ENCODE peak calls at places on chromosomes 5 and 9, in nine cellular contexts. V, O, A, J, B, N, R, W and S are unnamed samples. For H3K4me1, the result is how much of the 10 kb centered on the place peaks cover.

GRCh38 chr5:24225051-24225450 is 419.7 kb downstream of the CDH10 start:
- DNase-seq in V (no peak), O (no peak), A (no peak), J (no peak), B (no peak), N (no peak), R (no peak), W (no peak), S (no peak)

GRCh38 chr5:13660072-13660471 is 284.4 kb downstream of the DNAH5 start:
- DNase-seq in V (no peak), O (no peak), A (no peak), J (no peak), B (no peak), N (no peak), R (no peak), W (no peak), S (no peak)

GRCh38 chr9:89574309-89574708 is 30.5 kb upstream of the GADD45G start:
- DNase-seq in V (no peak), O (no peak), A (no peak), J (peak), B (no peak), N (no peak), R (no peak), W (no peak), S (no peak)

GRCh38 chr9:112224401-112225289 is 49.5 kb upstream of the SUSD1 start:
- DNase-seq in V (no peak), O (no peak), A (no peak), J (no peak), B (no peak), N (no peak), R (no peak), W (no peak), S (no peak)

GRCh38 chr5:32996336-32996735 is 285.2 kb downstream of the NPR3 start:
- DNase-seq in V (no peak), O (no peak), A (no peak), J (no peak), B (no peak), N (no peak), R (no peak), W (no peak), S (no peak)

GRCh38 chr9:6780690-6781089 is 22.9 kb downstream of the KDM4C start:
- DNase-seq in V (no peak), O (no peak), A (no peak), J (no peak), B (no peak), N (no peak), R (no peak), W (no peak), S (no peak)

GRCh38 chr5:27854243-27854852 is 816.0 kb upstream of the CDH9 start:
- DNase-seq in V (no peak), O (no peak), A (no peak), J (no peak), B (no peak), N (no peak), R (no peak), W (no peak), S (no peak)

GRCh38 chr5:83866191-83866590 is 145.5 kb upstream of the HAPLN1 start:
- DNase-seq in V (no peak), O (no peak), A (no peak), J (no peak), B (no peak), N (no peak), R (no peak), W (no peak), S (no peak)

GRCh38 chr9:111456536-111456935 is 27.6 kb downstream of the ECPAS start:
- DNase-seq in V (no peak), O (no peak), A (no peak), J (no peak), B (no peak), N (no peak), R (no peak), W (no peak), S (no peak)

GRCh38 chr5:127375124-127375523 is 84.5 kb downstream of the MEGF10 start:
- DNase-seq in V (no peak), O (no peak), A (no peak), J (no peak), B (no peak), N (no peak), R (no peak), W (no peak), S (no peak)

GRCh38 chr5:181243521-181244307 is at the start of gene RACK1:
- DNase-seq in V (peak), O (peak), A (peak), J (peak), B (peak), N (peak), R (peak), W (peak), S (peak)

GRCh38 chr5:143985832-143986485 is 174.0 kb downstream of the HMHB1 start:
- DNase-seq in V (no peak), O (no peak), A (no peak), J (no peak), B (no peak), N (no peak), R (no peak), W (no peak), S (no peak)

GRCh38 chr9:134558124-134558805 is 83.3 kb upstream of the COL5A1 start:
- DNase-seq in V (no peak), O (peak), A (no peak), J (no peak), B (no peak), N (peak), R (peak), W (no peak), S (peak)

GRCh38 chr9:69215774-69216482 is 41.9 kb downstream of the TJP2 start:
- DNase-seq in V (no peak), O (no peak), A (peak), J (no peak), B (no peak), N (no peak), R (no peak), W (no peak), S (no peak)

GRCh38 chr5:121273818-121274433 is 577.8 kb upstream of the FTMT start:
- DNase-seq in V (peak), O (no peak), A (no peak), J (no peak), B (no peak), N (no peak), R (no peak), W (no peak), S (no peak)

GRCh38 chr5:132378580-132378979 is 9.1 kb downstream of the SLC22A5 start:
- DNase-seq in V (no peak), O (no peak), A (no peak), J (no peak), B (no peak), N (no peak), R (no peak), W (no peak), S (no peak)

GRCh38 chr5:150763023-150763793 is 4.4 kb upstream of the DCTN4 start:
- DNase-seq in V (no peak), O (no peak), A (peak), J (peak), B (peak), N (no peak), R (peak), W (peak), S (no peak)

GRCh38 chr5:134113572-134113907 is 941 bp upstream of the TCF7 start:
- DNase-seq in V (no peak), O (no peak), A (no peak), J (no peak), B (no peak), N (no peak), R (no peak), W (no peak), S (no peak)

GRCh38 chr9:87193925-87194380 is 246.6 kb upstream of the GAS1 start:
- DNase-seq in V (no peak), O (no peak), A (no peak), J (no peak), B (no peak), N (no peak), R (no peak), W (no peak), S (no peak)

GRCh38 chr9:97501177-97501971 is at the start of gene TMOD1:
- DNase-seq in V (no peak), O (peak), A (peak), J (no peak), B (peak), N (peak), R (peak), W (peak), S (peak)

GRCh38 chr5:146447734-146448380 is 724 bp downstream of the TCERG1 start:
- DNase-seq in V (no peak), O (no peak), A (peak), J (no peak), B (no peak), N (no peak), R (no peak), W (no peak), S (no peak)

GRCh38 chr5:392431-392988 is 50.5 kb upstream of the EXOC3 start:
- DNase-seq in V (no peak), O (peak), A (no peak), J (peak), B (no peak), N (peak), R (no peak), W (no peak), S (no peak)

GRCh38 chr9:127586537-127586936 is 25.5 kb upstream of the STXBP1 start:
- DNase-seq in V (no peak), O (peak), A (peak), J (peak), B (peak), N (peak), R (peak), W (peak), S (peak)

GRCh38 chr5:68547621-68548020 is 332.1 kb downstream of the PIK3R1 start:
- DNase-seq in V (no peak), O (no peak), A (no peak), J (no peak), B (no peak), N (no peak), R (no peak), W (no peak), S (no peak)

GRCh38 chr9:91768507-91768906 is 181.5 kb downstream of the ROR2 start:
- DNase-seq in V (no peak), O (no peak), A (no peak), J (no peak), B (no peak), N (no peak), R (no peak), W (no peak), S (no peak)

GRCh38 chr9:27379311-27380236 is 82.6 kb upstream of the EQTN start:
- DNase-seq in V (no peak), O (no peak), A (no peak), J (no peak), B (no peak), N (no peak), R (peak), W (no peak), S (no peak)

GRCh38 chr5:137144656-137145055 is 354.5 kb downstream of the SPOCK1 start:
- DNase-seq in V (no peak), O (no peak), A (no peak), J (no peak), B (no peak), N (no peak), R (no peak), W (no peak), S (no peak)

GRCh38 chr9:109483771-109484442 is 14.2 kb downstream of the PTPN3 start:
- DNase-seq in V (no peak), O (no peak), A (peak), J (no peak), B (no peak), N (no peak), R (no peak), W (no peak), S (no peak)

GRCh38 chr9:115234094-115234493 is 116.1 kb upstream of the TNC start:
- DNase-seq in V (no peak), O (no peak), A (no peak), J (no peak), B (no peak), N (no peak), R (no peak), W (no peak), S (no peak)

GRCh38 chr5:83145241-83145640 is 67.9 kb downstream of the XRCC4 start:
- DNase-seq in V (no peak), O (no peak), A (no peak), J (no peak), B (no peak), N (no peak), R (no peak), W (no peak), S (no peak)

GRCh38 chr5:6856658-6857057 is 143.4 kb downstream of the TENT4A start:
- DNase-seq in V (no peak), O (no peak), A (no peak), J (no peak), B (no peak), N (no peak), R (no peak), W (no peak), S (no peak)

GRCh38 chr5:45437746-45438145 is 258.4 kb downstream of the HCN1 start:
- DNase-seq in V (no peak), O (no peak), A (no peak), J (no peak), B (no peak), N (no peak), R (no peak), W (no peak), S (no peak)

GRCh38 chr9:91840882-91841281 is 109.1 kb downstream of the ROR2 start:
- DNase-seq in V (no peak), O (no peak), A (no peak), J (no peak), B (no peak), N (no peak), R (no peak), W (no peak), S (no peak)

GRCh38 chr9:113583511-113584470 is 120.3 kb downstream of the RGS3 start:
- DNase-seq in V (no peak), O (no peak), A (peak), J (no peak), B (peak), N (no peak), R (peak), W (no peak), S (no peak)

GRCh38 chr9:113580954-113581311 is 117.4 kb downstream of the RGS3 start:
- DNase-seq in V (no peak), O (no peak), A (peak), J (no peak), B (no peak), N (no peak), R (no peak), W (no peak), S (no peak)

GRCh38 chr9:113580041-113580953 is 116.8 kb downstream of the RGS3 start:
- DNase-seq in V (no peak), O (no peak), A (peak), J (peak), B (peak), N (peak), R (peak), W (peak), S (no peak)

GRCh38 chr9:113582698-113583200 is 119.2 kb downstream of the RGS3 start:
- DNase-seq in V (no peak), O (no peak), A (no peak), J (no peak), B (no peak), N (no peak), R (no peak), W (no peak), S (no peak)

DNA sequence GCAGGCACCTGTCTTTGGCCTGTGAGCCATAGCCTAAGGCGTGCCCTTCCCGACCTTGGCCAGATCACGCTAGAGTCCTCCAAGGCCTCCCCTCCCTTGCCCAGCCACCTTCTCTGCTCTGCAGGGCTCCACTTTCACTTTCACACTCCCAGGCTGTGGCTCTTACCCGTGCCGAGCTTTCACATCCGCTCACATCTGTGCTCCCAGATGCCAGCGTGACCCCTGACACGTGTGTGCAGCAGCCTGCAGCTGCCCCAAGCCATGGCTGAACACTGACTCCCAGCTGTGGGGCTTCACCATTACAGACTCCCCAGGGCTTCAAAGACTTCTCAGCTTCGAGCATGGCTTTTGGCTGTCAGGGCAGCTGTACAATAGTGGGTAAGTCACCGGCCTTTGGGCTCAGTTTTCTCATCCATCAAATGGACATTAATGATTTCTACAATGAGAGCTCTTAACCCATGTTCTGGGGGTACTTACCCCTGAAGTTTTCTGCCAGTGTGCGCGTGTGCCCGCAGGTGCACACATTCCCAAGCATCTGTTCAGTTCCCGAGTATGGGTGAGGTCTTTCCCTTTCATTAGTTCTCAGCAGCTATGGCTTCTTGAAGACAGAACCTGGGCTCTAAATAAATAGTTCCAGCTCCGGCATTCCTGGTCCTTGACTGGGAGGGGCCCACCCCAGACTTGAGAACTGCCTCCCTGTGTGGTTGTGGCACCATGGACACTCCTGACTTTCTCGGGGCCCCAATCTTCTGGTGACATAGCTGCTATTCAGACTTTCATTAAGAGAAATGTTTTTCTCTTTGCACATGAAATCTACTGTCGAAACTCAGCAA is 118.6 kb downstream of the RGS3 start:
- DNase-seq in V (no peak), O (no peak), A (peak), J (peak), B (peak), N (peak), R (peak), W (peak), S (no peak)
- H3K4me1 ChIP-seq in V (under half), O (under half), A (under half), J (under half), B (half or more), N (half or more), R (under half), W (half or more), S (half or more)

GRCh38 chr5:91928751-91929521 is 545.8 kb upstream of the ARRDC3 start:
- DNase-seq in V (peak), O (no peak), A (no peak), J (no peak), B (no peak), N (no peak), R (no peak), W (no peak), S (no peak)

GRCh38 chr5:91927439-91927838 is 544.3 kb upstream of the ARRDC3 start:
- DNase-seq in V (no peak), O (no peak), A (no peak), J (no peak), B (no peak), N (no peak), R (no peak), W (no peak), S (no peak)

GRCh38 chr5:91925249-91925648 is 542.1 kb upstream of the ARRDC3 start:
- DNase-seq in V (no peak), O (no peak), A (no peak), J (no peak), B (no peak), N (no peak), R (peak), W (no peak), S (no peak)

GRCh38 chr5:91929522-91929817 is 546.4 kb upstream of the ARRDC3 start:
- DNase-seq in V (no peak), O (no peak), A (no peak), J (no peak), B (no peak), N (no peak), R (no peak), W (no peak), S (no peak)
- TF ChIP-seq CTCF in V (peak), O (peak), A (no peak), J (no peak), B (no peak), N (no peak), R (no peak), W (no peak), S (no peak)

DNA sequence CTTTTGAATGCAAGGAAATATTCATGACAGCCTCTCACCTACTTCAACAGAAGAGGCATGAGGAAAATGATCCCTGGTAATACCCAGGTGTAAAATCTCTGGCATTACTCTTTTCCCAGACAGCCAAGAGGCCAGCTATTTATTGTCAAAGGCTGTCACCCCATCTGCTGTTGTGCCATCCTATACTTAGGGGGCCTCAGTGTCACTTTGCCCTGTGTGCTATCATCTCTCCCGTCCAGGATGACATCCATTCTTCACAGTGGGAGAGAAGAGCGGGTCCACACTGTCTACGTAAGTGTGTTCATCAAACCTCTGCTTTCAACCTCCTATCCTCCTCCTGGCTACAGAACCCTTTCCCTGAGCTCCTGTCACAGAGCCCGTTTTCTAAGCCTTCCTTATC is 82.6 kb downstream of the MYO10 start:
- DNase-seq in V (no peak), O (no peak), A (no peak), J (no peak), B (no peak), N (no peak), R (no peak), W (no peak), S (no peak)
- H3K4me1 ChIP-seq in V (under half), O (under half), A (under half), J (under half), B (under half), N (under half), R (under half), W (under half), S (under half)

GRCh38 chr5:142206801-142207200 is 98.2 kb downstream of the NDFIP1 start:
- DNase-seq in V (no peak), O (no peak), A (no peak), J (no peak), B (no peak), N (no peak), R (no peak), W (no peak), S (no peak)
- TF ChIP-seq CTCF in V (no peak), O (peak), A (no peak), J (no peak), B (no peak), N (no peak), R (no peak), W (no peak), S (no peak)

GRCh38 chr9:133238851-133239532 is 29.9 kb upstream of the OBP2B start:
- DNase-seq in V (peak), O (peak), A (peak), J (no peak), B (peak), N (peak), R (peak), W (peak), S (no peak)
- H3K4me1 ChIP-seq in V (under half), O (under half), A (under half), J (under half), B (under half), N (under half), R (under half), W (under half), S (under half)

GRCh38 chr5:139092741-139093140 is 105.4 kb downstream of the SIL1 start:
- DNase-seq in V (no peak), O (no peak), A (no peak), J (no peak), B (no peak), N (no peak), R (no peak), W (no peak), S (no peak)

GRCh38 chr5:139090566-139090965 is 107.6 kb downstream of the SIL1 start:
- DNase-seq in V (no peak), O (no peak), A (no peak), J (no peak), B (no peak), N (no peak), R (no peak), W (no peak), S (no peak)

GRCh38 chr5:139094154-139095131 is 103.7 kb downstream of the SIL1 start:
- DNase-seq in V (no peak), O (no peak), A (no peak), J (no peak), B (no peak), N (no peak), R (no peak), W (no peak), S (no peak)

GRCh38 chr5:139088024-139088423 is 110.1 kb downstream of the SIL1 start:
- DNase-seq in V (no peak), O (no peak), A (no peak), J (no peak), B (no peak), N (no peak), R (no peak), W (no peak), S (no peak)

DNA sequence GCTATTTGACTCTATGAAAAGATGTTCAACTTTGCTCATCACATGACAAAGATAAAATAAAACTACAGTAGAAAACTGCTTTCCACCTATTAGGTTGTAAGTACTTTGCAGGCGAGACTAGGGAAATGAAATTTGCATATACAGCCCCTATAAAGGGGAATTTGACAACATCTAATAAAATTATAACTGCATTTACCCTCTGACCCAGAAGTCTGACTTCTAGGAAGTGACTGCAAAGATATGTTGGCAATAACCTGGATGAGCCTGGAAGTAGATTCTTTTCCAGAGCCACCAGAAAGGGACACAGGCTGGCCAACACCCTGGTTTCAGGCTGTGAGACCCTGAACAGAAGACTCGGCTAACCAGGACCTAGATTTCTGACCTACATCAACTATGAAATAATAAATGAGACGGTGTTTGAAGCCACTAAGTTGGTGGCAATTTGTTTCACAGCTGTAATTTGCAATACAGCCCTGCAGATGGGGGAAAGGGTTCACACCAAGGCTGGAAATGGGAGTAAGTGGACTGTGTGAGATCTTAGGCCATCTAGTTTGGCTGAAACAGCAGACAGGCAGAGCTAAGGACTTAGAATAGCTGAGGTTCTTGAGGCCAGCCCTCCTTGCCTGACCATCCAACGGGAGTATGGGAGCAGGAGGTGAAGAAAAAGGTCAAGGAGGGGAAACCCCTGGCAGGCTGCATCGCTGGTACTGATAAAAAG is 106.6 kb downstream of the SIL1 start:
- DNase-seq in V (no peak), O (no peak), A (peak), J (no peak), B (no peak), N (no peak), R (no peak), W (no peak), S (no peak)
- TF ChIP-seq CTCF in V (peak), O (no peak), A (no peak), J (peak), B (peak), N (peak), R (peak), W (peak), S (peak)